ENCODE peak calls at places on chromosomes 3 and 15, in five cellular contexts. H is GM13976; N is HFFc6; D is NCI-H1930; Q is activated CD8-positive, alpha-beta memory T cell treated with anti-CD3 and anti-CD28 coated beads, Interleukin-2, amount 10 ng/mL, durations not matched to agents 7 days and 5 days. S is an unnamed sample.

GRCh38 chr3:170278632-170279031 is 56.4 kb downstream of the PRKCI start:
- DNase-seq in D (no peak), N (no peak), Q (no peak), H (no peak), S (no peak)

GRCh38 chr3:163490119-163490518 is 1588.2 kb downstream of the SI start:
- DNase-seq in Q (no peak), H (peak), D (no peak), N (no peak), S (no peak)

GRCh38 chr3:52401551-52401950 is 43.4 kb downstream of the SEMA3G start:
- DNase-seq in H (no peak), N (no peak), D (no peak), Q (no peak), S (no peak)

GRCh38 chr3:127656906-127657305 is 15.8 kb upstream of the ABTB1 start:
- DNase-seq in N (no peak), Q (no peak), D (no peak), H (no peak), S (no peak)

GRCh38 chr3:120304569-120305090 is 19.6 kb upstream of the GPR156 start:
- DNase-seq in D (no peak), H (no peak), N (no peak), Q (no peak), S (no peak)

GRCh38 chr3:29420106-29420505 is 139.2 kb downstream of the RBMS3 start:
- DNase-seq in D (no peak), H (no peak), N (no peak), Q (no peak), S (no peak)

GRCh38 chr3:46670000-46670890 is 23.2 kb downstream of the ALS2CL start:
- DNase-seq in N (no peak), H (no peak), D (no peak), Q (no peak), S (no peak)

GRCh38 chr15:69081310-69082004 is 67.0 kb downstream of the NOX5 start:
- DNase-seq in N (peak), D (no peak), Q (no peak), H (no peak), S (peak)

GRCh38 chr3:9045399-9045798 is 82.1 kb upstream of the RAD18 start:
- DNase-seq in H (no peak), Q (no peak), D (no peak), N (no peak), S (no peak)

GRCh38 chr15:73715417-73715816 is 31.2 kb downstream of the CD276 start:
- DNase-seq in D (no peak), N (no peak), H (no peak), Q (no peak), S (no peak)

GRCh38 chr15:65906396-65906795 is 37.1 kb downstream of the RAB11A start:
- DNase-seq in D (no peak), Q (no peak), H (no peak), N (no peak), S (no peak)